ENCODE peak calls at places on chromosomes 13 and 19, in four cellular contexts. D, V, R and G are unnamed samples.

GRCh38 chr19:45455707-45456499 is 11.9 kb upstream of the FOSB start:
- DNase-seq in D (peak), V (peak), R (peak), G (peak)

GRCh38 chr19:46710687-46711086 is 6.2 kb downstream of the PRKD2 start:
- DNase-seq in D (no peak), V (no peak), R (no peak), G (peak)

GRCh38 chr13:99908129-99908805 is 63.3 kb downstream of the ZIC5 start:
- DNase-seq in D (no peak), V (no peak), R (no peak), G (no peak)

GRCh38 chr13:27967203-27967735 is 1.8 kb downstream of the CDX2 start:
- DNase-seq in D (peak), V (peak), R (no peak), G (no peak)

GRCh38 chr13:39016789-39017188 is 21.1 kb downstream of the PROSER1 start:
- DNase-seq in D (no peak), V (no peak), R (no peak), G (peak)

GRCh38 chr19:44925114-44925891 is 10.9 kb downstream of the APOC1 start:
- DNase-seq in D (peak), V (peak), R (peak), G (no peak)

GRCh38 chr19:36054733-36055686 is at the start of gene WDR62:
- DNase-seq in D (peak), V (peak), R (peak), G (peak)

GRCh38 chr13:93963266-93964131 is 516.0 kb downstream of the DCT start:
- DNase-seq in D (no peak), V (no peak), R (no peak), G (no peak)

GRCh38 chr13:68110178-68110768 is 880.1 kb upstream of the PCDH9 start:
- DNase-seq in D (no peak), V (no peak), R (no peak), G (no peak)

GRCh38 chr19:53812335-53812734 is 11.8 kb downstream of the NLRP12 start:
- DNase-seq in D (no peak), V (no peak), R (no peak), G (peak)

GRCh38 chr13:48641404-48641803 is 12.3 kb upstream of the CYSLTR2 start:
- DNase-seq in D (no peak), V (no peak), R (no peak), G (no peak)

GRCh38 chr19:30340724-30341595 is 31.2 kb upstream of the ZNF536 start:
- DNase-seq in D (no peak), V (no peak), R (no peak), G (peak)

GRCh38 chr13:112880976-112881540 is 88.0 kb upstream of the MCF2L start:
- DNase-seq in D (no peak), V (no peak), R (no peak), G (no peak)

GRCh38 chr13:64130600-64130999 is 2715.0 kb upstream of the PCDH20 start:
- DNase-seq in D (no peak), V (no peak), R (no peak), G (peak)

GRCh38 chr13:112113851-112114250 is 46.9 kb downstream of the SOX1 start:
- DNase-seq in D (no peak), V (no peak), R (peak), G (peak)

GRCh38 chr13:102948006-102948405 is 102.2 kb downstream of the ERCC5 start:
- DNase-seq in D (no peak), V (no peak), R (no peak), G (no peak)

DNA sequence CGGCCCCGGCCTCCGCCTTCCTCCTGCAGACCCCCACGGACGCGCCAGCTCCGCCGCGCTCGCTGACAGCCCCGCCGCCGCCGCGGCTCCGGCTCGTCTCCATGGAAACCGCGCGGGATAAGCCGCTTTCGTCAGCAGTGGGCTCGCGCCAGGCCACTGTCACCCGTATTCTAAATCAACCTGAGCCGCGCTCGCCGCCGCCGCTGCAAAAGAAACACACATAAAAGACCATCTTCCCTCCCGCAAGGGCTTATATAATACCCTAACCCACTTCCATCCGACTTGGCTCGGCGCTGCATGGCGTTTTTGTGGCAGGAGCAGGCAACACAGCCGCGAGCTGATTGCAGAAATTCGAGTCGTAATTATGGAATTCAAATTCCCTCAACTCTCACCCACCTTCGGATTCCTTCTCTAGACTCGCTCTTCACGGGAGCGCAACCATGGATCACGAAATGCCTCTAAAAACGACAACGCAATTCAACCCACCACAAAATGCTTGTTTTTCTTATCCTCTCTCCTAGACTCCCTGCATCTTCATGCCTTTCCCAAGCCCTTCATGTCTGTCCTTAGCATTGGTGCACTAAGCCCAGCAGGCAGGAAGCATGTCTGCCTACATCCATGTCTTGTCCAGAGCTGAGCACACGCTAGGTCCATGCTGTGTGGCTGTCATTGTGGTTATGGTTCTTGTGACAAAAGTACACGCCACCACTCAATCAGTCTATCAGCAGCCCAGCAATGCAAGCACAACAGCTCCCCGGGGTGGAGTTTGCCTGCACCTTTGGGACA is at the start of gene AMER2:
- DNase-seq in D (no peak), V (no peak), R (peak), G (peak)
- H3K4me3 ChIP-seq in D (no peak), V (no peak), R (peak), G (peak)

GRCh38 chr19:33132021-33132420 is at the start of gene WDR88:
- DNase-seq in D (no peak), V (no peak), R (no peak), G (no peak)

GRCh38 chr19:33134571-33135041 is 2.7 kb downstream of the WDR88 start:
- DNase-seq in D (peak), V (no peak), R (no peak), G (peak)

GRCh38 chr19:33130433-33130832 is 1.5 kb upstream of the WDR88 start:
- DNase-seq in D (no peak), V (no peak), R (no peak), G (no peak)

GRCh38 chr19:33132425-33132824 is 511 bp downstream of the WDR88 start:
- DNase-seq in D (no peak), V (no peak), R (no peak), G (peak)

DNA sequence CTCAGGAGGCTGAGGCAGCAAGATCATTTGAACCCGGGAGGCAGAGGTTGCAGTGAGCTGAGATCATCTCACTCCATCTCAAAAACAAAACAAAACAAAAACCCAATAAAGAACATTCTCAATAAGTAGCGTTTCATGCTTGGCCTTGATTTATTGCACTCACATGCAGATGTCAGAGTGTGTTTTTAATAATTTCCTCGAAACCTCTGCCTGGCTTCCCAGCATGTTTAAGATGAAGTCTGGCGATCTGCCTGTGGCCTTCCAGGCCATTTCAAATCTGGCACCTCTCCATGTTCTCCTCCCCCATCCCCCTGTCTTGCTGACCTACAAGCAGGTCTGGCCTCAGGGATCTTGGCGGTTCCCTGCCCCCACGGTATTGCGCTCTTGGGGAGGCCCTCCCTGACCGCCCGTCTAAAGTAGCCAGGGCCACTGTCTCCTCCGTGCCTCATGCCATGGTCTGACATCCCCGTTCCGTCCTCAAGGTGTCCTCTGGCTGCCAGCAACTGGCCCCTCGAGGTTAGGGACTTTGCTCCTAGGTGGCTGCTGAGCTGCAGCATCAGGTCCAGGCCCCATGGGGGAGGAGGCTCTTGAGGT is 1.6 kb downstream of the WDR88 start:
- DNase-seq in D (no peak), V (no peak), R (no peak), G (peak)
- TF ChIP-seq CTCF in D (no peak), V (no peak), R (no peak), G (peak)

DNA sequence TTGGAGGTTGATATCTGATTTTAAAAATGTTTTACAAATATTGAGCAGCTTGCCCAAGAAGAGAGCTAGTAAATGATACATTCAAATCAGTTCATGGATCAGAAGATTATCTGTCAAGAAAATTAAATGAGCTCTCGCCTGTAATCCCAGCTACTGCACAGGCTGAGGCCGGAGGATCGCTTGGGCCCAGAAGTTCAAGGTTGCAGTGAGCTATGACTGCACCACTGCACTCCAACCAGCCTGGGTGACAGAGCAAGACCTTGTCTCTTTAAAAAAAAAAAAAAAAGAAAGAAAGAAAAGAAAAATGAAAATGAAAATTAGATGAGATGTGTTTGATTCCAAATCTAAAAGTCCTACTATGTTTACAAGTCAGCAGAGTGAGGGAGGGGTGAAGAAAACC is 2.4 kb downstream of the SPART start:
- DNase-seq in D (no peak), V (no peak), R (no peak), G (no peak)
- H3K27ac ChIP-seq in D (peak), V (no peak), R (peak), G (no peak)

DNA sequence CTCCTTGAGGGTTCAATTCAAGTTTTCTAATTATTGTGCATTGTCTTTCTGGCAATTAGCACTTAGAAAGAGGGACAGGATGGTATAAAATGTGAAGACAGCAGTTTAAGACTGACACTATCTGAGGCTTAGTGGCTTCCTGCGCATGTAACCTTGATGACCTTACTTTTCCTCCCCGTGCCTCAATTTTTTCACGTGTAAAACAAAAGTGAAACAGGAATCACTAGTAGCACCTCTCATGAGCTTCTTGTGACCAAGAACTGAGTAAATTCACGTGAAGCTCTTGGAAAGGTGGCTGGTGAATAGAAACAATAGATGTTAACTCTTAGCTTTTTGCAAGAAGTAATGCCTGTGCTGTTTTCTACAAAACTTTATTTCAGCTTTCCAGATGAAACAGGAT is 233.9 kb downstream of the LMO7 start:
- DNase-seq in D (no peak), V (no peak), R (no peak), G (no peak)
- H3K4me3 ChIP-seq in D (no peak), V (no peak), R (no peak), G (no peak)

DNA sequence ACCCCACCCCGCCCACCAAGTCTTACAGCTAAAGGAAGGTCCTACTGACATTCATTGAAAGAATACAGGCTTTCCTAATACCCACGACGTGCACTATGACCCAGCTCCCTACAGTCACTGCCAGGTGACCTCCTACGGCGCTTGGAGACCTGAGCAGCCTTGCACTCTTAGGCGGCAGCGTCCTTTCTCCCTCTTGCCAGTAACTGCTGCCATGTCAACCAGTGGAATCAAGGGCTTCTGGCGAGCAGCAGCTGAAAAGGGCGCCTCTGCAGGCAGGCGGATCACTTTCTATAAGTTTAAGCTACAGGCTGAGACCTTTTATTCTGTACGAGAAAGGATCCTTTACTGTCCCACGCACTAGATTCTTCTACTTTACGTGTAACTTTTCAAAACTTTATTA is 2.0 kb downstream of the KCTD12 start:
- DNase-seq in D (peak), V (peak), R (peak), G (peak)
- TF ChIP-seq CTCF in D (peak), V (no peak), R (peak), G (peak)

GRCh38 chr13:106535552-106536243 is at the start of gene EFNB2:
- DNase-seq in D (peak), V (peak), R (peak), G (peak)
- H3K27ac ChIP-seq in D (no peak), V (peak), R (peak), G (peak)

GRCh38 chr19:5099822-5100221 is 130.9 kb downstream of the KDM4B start:
- DNase-seq in D (no peak), V (no peak), R (no peak), G (no peak)
- H3K4me3 ChIP-seq in D (no peak), V (no peak), R (no peak), G (no peak)

DNA sequence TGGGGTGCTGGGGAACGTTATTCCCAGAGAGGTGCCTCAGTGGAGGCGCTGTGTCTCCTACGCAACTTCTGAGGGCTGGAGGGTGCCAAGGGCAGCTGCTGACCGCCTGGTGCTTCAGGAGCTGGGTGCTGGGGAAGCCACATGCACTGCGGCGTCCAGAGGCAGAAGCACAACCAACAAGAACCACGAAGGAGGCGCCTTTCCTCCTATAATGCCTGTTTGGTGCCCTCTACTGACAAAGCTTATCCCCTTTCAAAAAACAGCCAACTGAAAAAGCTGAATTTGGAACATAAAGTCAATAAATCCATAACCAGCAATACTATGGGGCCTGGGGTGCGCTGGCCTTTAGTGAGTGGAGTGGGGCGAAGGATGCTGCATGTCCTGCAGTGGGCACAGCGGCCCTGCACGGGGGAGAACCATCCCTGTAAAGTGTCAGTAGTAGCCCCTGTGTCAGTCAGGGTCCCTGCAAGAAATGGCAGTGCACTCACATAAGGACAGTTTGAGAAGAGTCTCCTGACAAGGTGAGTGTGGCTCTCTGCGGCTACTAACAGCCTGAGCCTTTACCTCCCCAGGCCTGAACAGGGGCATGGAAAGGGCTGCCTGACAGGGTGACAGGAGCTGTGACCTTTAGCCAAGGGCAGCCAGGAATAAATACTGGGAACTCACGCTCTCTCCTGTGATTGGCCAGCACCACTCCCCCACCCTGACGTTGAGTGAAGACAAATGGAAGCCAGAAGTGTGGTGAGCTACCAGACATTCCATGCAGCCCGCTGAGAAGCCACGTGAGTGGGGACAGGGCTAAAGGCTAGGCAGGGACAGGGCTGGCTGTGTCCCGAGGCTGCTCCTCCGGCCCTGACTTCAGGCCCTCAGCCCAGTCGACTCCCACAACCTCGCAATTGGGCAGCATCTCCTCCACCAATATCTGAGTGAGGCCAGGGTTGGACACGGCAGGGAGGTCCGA is 4.5 kb upstream of the B3GNT8 start:
- DNase-seq in D (peak), V (no peak), R (no peak), G (peak)
- TF ChIP-seq CTCF in D (peak), V (peak), R (no peak), G (peak)

DNA sequence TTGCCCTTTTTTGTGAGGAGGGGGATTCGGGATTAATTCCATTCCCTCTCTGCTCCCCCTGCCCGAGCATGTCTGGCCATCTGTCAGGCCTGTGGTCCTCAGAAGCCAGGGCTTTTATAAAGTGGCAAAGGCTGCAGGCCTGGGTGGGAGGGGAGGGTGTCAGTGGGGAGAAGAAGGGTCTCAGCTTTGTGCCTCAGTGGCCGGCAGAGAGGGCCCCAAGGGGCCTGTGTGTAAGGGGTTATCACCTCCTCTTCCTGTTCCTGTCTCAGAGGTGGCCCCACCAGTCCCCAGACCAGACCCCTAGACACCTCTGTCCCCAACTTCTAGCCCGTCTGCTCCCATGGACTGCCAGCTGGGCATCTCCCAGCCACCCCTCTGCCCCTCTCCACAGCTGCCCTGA is 3.4 kb upstream of the NUMBL start:
- DNase-seq in D (no peak), V (no peak), R (no peak), G (no peak)
- H3K27ac ChIP-seq in D (no peak), V (no peak), R (no peak), G (no peak)